ENCODE peak calls at places on chromosome 20, in five cellular contexts. One of them, this sample, is unnamed.
A peak's percentile ranks its signal among the peaks of the same experiment; 100 is the strongest.

GRCh38 chr20:20677186-20677585 is 35.3 kb downstream of the RALGAPA2 start:
- DNase-seq in stimulated activated CD4-positive, alpha-beta T cell treated with anti-CD3 and anti-CD28 coated beads, Interleukin-4, amount 100 ng/mL, for 1 hour: no peak
- DNase-seq in HuH-7.5: no peak
- DNase-seq in astrocyte of the spinal cord: peak; percentile 34
- DNase-seq in GM04504: no peak
- DNase-seq in this sample: no peak

GRCh38 chr20:56347628-56348305 is 11.0 kb upstream of the FAM210B start:
- DNase-seq in stimulated activated CD4-positive, alpha-beta T cell treated with anti-CD3 and anti-CD28 coated beads, Interleukin-4, amount 100 ng/mL, for 1 hour: no peak
- DNase-seq in HuH-7.5: no peak
- DNase-seq in astrocyte of the spinal cord: no peak
- DNase-seq in GM04504: no peak
- DNase-seq in this sample: no peak

GRCh38 chr20:23889775-23890187 is 10.2 kb upstream of the CST5 start:
- DNase-seq in stimulated activated CD4-positive, alpha-beta T cell treated with anti-CD3 and anti-CD28 coated beads, Interleukin-4, amount 100 ng/mL, for 1 hour: peak; percentile 54
- DNase-seq in HuH-7.5: peak; percentile 45
- DNase-seq in astrocyte of the spinal cord: peak; percentile 15
- DNase-seq in GM04504: peak; percentile 17
- DNase-seq in this sample: peak; percentile 21

GRCh38 chr20:37230200-37230599 is 31.4 kb downstream of the GHRH start:
- DNase-seq in stimulated activated CD4-positive, alpha-beta T cell treated with anti-CD3 and anti-CD28 coated beads, Interleukin-4, amount 100 ng/mL, for 1 hour: no peak
- DNase-seq in HuH-7.5: no peak
- DNase-seq in astrocyte of the spinal cord: no peak
- DNase-seq in GM04504: no peak
- DNase-seq in this sample: no peak

GRCh38 chr20:34546751-34547181 is 11.8 kb upstream of the MAP1LC3A start:
- DNase-seq in stimulated activated CD4-positive, alpha-beta T cell treated with anti-CD3 and anti-CD28 coated beads, Interleukin-4, amount 100 ng/mL, for 1 hour: no peak
- DNase-seq in HuH-7.5: no peak
- DNase-seq in astrocyte of the spinal cord: no peak
- DNase-seq in GM04504: no peak
- DNase-seq in this sample: no peak

GRCh38 chr20:9075264-9076095 is 6.6 kb downstream of the PLCB4 start:
- DNase-seq in stimulated activated CD4-positive, alpha-beta T cell treated with anti-CD3 and anti-CD28 coated beads, Interleukin-4, amount 100 ng/mL, for 1 hour: no peak
- DNase-seq in HuH-7.5: no peak
- DNase-seq in astrocyte of the spinal cord: no peak
- DNase-seq in GM04504: no peak
- DNase-seq in this sample: no peak

GRCh38 chr20:35421322-35421721 is 9.5 kb upstream of the UQCC1 start:
- DNase-seq in stimulated activated CD4-positive, alpha-beta T cell treated with anti-CD3 and anti-CD28 coated beads, Interleukin-4, amount 100 ng/mL, for 1 hour: no peak
- DNase-seq in HuH-7.5: no peak
- DNase-seq in astrocyte of the spinal cord: no peak
- DNase-seq in GM04504: no peak
- DNase-seq in this sample: no peak

GRCh38 chr20:45415822-45416637 is at the start of gene PIGT:
- DNase-seq in stimulated activated CD4-positive, alpha-beta T cell treated with anti-CD3 and anti-CD28 coated beads, Interleukin-4, amount 100 ng/mL, for 1 hour: peak; percentile 83
- DNase-seq in HuH-7.5: peak; percentile 83
- DNase-seq in astrocyte of the spinal cord: peak; percentile 82
- DNase-seq in GM04504: peak; percentile 60
- DNase-seq in this sample: peak; percentile 47

GRCh38 chr20:9500121-9500911 is 14.1 kb upstream of the LAMP5 start:
- DNase-seq in stimulated activated CD4-positive, alpha-beta T cell treated with anti-CD3 and anti-CD28 coated beads, Interleukin-4, amount 100 ng/mL, for 1 hour: no peak
- DNase-seq in HuH-7.5: no peak
- DNase-seq in astrocyte of the spinal cord: no peak
- DNase-seq in GM04504: no peak
- DNase-seq in this sample: no peak

GRCh38 chr20:57576002-57576401 is 15.1 kb downstream of the PCK1 start:
- DNase-seq in stimulated activated CD4-positive, alpha-beta T cell treated with anti-CD3 and anti-CD28 coated beads, Interleukin-4, amount 100 ng/mL, for 1 hour: no peak
- DNase-seq in HuH-7.5: no peak
- DNase-seq in astrocyte of the spinal cord: no peak
- DNase-seq in GM04504: no peak
- DNase-seq in this sample: no peak